ENCODE peak calls at places on chromosomes 4 and X, in six cellular contexts. C is GM12865, K is foreskin fibroblast, T is upper lobe of right lung, F is bronchial epithelial cell, L is progenitor cell of endocrine pancreas. W is an unnamed sample.

GRCh38 chr4:74205559-74205958 is 47.6 kb downstream of the MTHFD2L start:
- DNase-seq in T (no peak), K (no peak), L (no peak), F (no peak), C (peak; percentile 16), W (no peak)

GRCh38 chr4:1750381-1751154 is 29.2 kb downstream of the TACC3 start:
- DNase-seq in F (no peak), C (no peak), L (no peak), T (no peak), K (no peak), W (no peak)

GRCh38 chrX:140180585-140180984 is 215.3 kb upstream of the CXorf66 start:
- DNase-seq in L (no peak), C (no peak), F (peak; percentile 91), T (no peak), K (no peak), W (peak; percentile 73)

GRCh38 chr4:12729384-12729783 is 754.8 kb downstream of the RAB28 start:
- DNase-seq in K (peak; percentile 4), C (peak; percentile 18), F (peak; percentile 21), T (no peak), L (no peak), W (peak; percentile 2)

GRCh38 chrX:128931071-128931470 is 592.2 kb downstream of the SMARCA1 start:
- DNase-seq in T (no peak), L (no peak), K (no peak), F (no peak), C (no peak), W (no peak)

GRCh38 chr4:748461-748860 is 42.8 kb downstream of the PCGF3 start:
- DNase-seq in K (no peak), F (no peak), L (no peak), T (no peak), C (no peak), W (no peak)

GRCh38 chr4:16227462-16227868 is 1.2 kb upstream of the TAPT1 start:
- DNase-seq in K (no peak), F (no peak), L (peak; percentile 10), C (peak; percentile 24), T (peak; percentile 65), W (no peak)

GRCh38 chr4:74431113-74431826 is 13.7 kb upstream of the AREG start:
- DNase-seq in L (no peak), C (no peak), F (peak; percentile 50), T (no peak), K (no peak), W (no peak)

GRCh38 chrX:1935805-1936204 is 320.9 kb downstream of the ASMT start:
- DNase-seq in F (no peak), L (no peak), T (no peak), C (no peak), K (no peak), W (no peak)

GRCh38 chr4:94564252-94564651 is 112.5 kb downstream of the PDLIM5 start:
- DNase-seq in F (no peak), T (no peak), K (no peak), C (no peak), L (no peak), W (no peak)

GRCh38 chr4:54527532-54527931 is 130.2 kb upstream of the KIT start:
- DNase-seq in L (no peak), C (no peak), T (no peak), K (no peak), F (no peak), W (no peak)

GRCh38 chr4:169286562-169287301 is 16.0 kb upstream of the SH3RF1 start:
- DNase-seq in F (peak; percentile 51), K (no peak), L (no peak), T (no peak), C (peak; percentile 33), W (no peak)

GRCh38 chrX:70554523-70554922 is 109.9 kb downstream of the DLG3 start:
- DNase-seq in F (no peak), L (no peak), C (no peak), K (no peak), T (no peak), W (no peak)

GRCh38 chr4:52911684-52912294 is 49.7 kb downstream of the RASL11B start:
- DNase-seq in L (peak; percentile 52), K (no peak), T (peak; percentile 78), C (peak; percentile 85), F (peak; percentile 76), W (no peak)
- TF ChIP-seq CTCF in L (peak; percentile 80), K (peak; percentile 80), T (peak; percentile 66), C (peak; percentile 88), F (peak; percentile 78), W (peak; percentile 62)

GRCh38 chr4:4481394-4482000 is 60.4 kb downstream of the STX18 start:
- DNase-seq in L (no peak), F (no peak), K (no peak), C (no peak), T (no peak), W (peak; percentile 51)

GRCh38 chr4:4480205-4480604 is 61.6 kb downstream of the STX18 start:
- DNase-seq in C (no peak), L (no peak), T (no peak), F (peak; percentile 19), K (no peak), W (no peak)

GRCh38 chr4:4477796-4478195 is 64.1 kb downstream of the STX18 start:
- DNase-seq in L (no peak), K (no peak), F (no peak), T (no peak), C (no peak), W (no peak)

GRCh38 chr4:4479366-4479765 is 62.5 kb downstream of the STX18 start:
- DNase-seq in L (no peak), F (no peak), T (no peak), C (no peak), K (no peak), W (no peak)

DNA sequence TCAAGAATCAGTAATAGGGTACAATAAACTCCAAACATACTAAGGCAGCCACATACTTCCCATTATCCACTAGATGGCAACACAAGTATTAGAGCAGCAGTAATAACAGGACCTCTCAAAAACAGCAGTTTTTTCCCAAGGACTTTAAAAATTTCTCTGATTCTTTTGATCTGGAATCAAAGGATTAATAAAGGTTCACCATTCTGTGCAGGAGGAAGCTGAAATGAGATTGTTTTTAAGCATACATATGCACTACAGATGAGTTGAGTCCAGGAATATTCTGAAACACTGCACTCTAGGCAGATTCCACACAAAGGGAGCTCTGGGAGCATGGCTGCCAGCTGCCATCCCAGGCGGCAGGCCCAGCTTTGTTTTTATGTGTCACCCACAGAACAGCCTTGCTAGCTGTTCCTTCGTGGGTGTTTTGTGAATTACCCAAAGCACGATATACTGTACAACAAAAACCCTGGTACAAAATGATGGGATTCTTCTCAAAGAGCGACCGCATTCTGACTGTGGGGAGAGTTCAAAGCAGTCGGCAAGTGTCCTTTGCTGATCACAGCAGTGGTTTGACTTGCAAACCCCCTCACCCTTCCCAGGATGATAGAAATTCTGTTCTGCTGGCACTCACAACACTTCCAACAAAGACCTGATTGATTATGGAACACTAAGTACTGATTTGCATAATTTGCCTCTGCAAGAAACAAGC is 61.0 kb downstream of the STX18 start:
- DNase-seq in K (peak; percentile 47), T (no peak), C (no peak), F (peak; percentile 6), L (no peak), W (no peak)
- TF ChIP-seq CTCF in K (peak; percentile 73), T (peak; percentile 33), C (peak; percentile 10), F (no peak), L (peak; percentile 52), W (peak; percentile 49)

GRCh38 chr4:2962099-2962455 is 1.1 kb downstream of the NOP14 start:
- DNase-seq in K (no peak), T (no peak), F (no peak), C (peak; percentile 67), L (no peak), W (no peak)
- TF ChIP-seq CTCF in K (no peak), T (no peak), F (no peak), C (peak; percentile 20), L (no peak), W (no peak)

GRCh38 chrX:3545901-3546300 is 167.5 kb downstream of the PRKX start:
- DNase-seq in K (no peak), C (no peak), F (peak; percentile 61), T (no peak), L (no peak), W (no peak)
- TF ChIP-seq CTCF in K (no peak), C (no peak), F (no peak), T (no peak), L (no peak), W (no peak)

DNA sequence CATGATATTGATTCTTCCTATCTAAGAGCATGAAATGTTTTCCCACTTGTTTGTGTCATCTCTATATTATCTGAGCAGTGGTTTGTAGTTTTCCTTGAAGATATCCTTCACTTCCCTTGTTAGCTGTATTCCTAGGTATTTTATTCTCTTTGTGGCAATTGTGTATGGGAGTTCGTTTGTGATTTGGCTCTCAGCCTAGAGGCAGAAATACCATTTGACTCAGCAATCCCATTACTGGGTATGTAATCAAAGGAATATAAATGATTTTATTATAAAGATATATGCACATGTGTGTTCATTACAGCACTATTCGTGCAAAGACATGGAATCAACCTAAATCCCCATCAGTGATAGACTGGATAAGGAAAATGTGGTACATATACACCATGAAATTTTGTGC is 172.7 kb upstream of the IL15 start:
- DNase-seq in L (no peak), F (peak; percentile 10), K (no peak), C (no peak), T (no peak), W (no peak)
- TF ChIP-seq CTCF in L (no peak), F (no peak), K (no peak), C (no peak), T (no peak), W (no peak)

GRCh38 chr4:88526221-88526815 is 2.7 kb upstream of the PYURF start:
- DNase-seq in F (peak; percentile 44), K (no peak), L (no peak), T (no peak), C (no peak), W (no peak)
- TF ChIP-seq CTCF in F (no peak), K (no peak), L (peak; percentile 29), T (peak; percentile 46), C (no peak), W (no peak)

GRCh38 chr4:48693856-48694574 is 86.1 kb downstream of the FRYL start:
- DNase-seq in F (no peak), L (no peak), C (no peak), T (no peak), K (no peak), W (no peak)
- TF ChIP-seq CTCF in F (no peak), L (no peak), C (no peak), T (no peak), K (no peak), W (no peak)

GRCh38 chr4:149980941-149981340 is 97.3 kb upstream of the DCLK2 start:
- DNase-seq in C (peak; percentile 66), K (peak; percentile 35), T (no peak), L (no peak), F (peak; percentile 50), W (peak; percentile 35)
- TF ChIP-seq CTCF in C (peak; percentile 73), K (peak; percentile 74), T (peak; percentile 84), L (peak; percentile 78), F (peak; percentile 70), W (peak; percentile 85)

DNA sequence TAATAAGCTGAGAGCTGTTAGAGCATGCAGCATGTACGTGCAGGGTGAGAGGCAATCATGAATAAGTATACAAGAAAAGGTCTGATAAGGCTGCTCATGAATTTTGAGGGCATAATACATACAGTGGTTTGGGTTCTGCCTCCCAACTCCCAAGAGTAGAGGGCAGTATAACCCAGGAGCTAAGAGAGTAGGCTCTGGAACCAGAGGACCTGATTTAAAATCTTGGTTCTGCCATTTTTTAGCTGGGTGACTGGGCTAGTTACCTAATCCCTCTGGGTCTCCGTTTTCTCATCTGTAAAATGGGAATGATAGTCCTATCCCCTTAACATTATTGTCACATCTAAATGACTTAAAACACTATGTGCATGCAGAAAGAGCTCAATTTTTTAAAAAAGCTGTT is 85.3 kb downstream of the LNX1 start:
- DNase-seq in K (peak; percentile 31), F (peak; percentile 18), C (no peak), L (no peak), T (no peak), W (no peak)
- TF ChIP-seq CTCF in K (peak; percentile 28), F (peak; percentile 23), C (no peak), L (no peak), T (no peak), W (peak; percentile 21)

W was measured in astrocyte of the cerebellum.